ENCODE peak calls at places on chromosomes 5 and 9, in eight cellular contexts. One of them, this sample, is unnamed.

GRCh38 chr5:42564689-42565356 is 141.6 kb downstream of the GHR start:
- DNase-seq in right lobe of liver: no peak
- DNase-seq in GM23248: no peak
- DNase-seq in fibroblast of the aortic adventitia: no peak
- DNase-seq in fibroblast of lung: no peak
- DNase-seq in lower lobe of right lung: no peak
- DNase-seq in choroid plexus epithelial cell: no peak
- DNase-seq in Jurkat, Clone E6-1: no peak
- DNase-seq in this sample: no peak

GRCh38 chr5:134582941-134583340 is 49.7 kb downstream of the SAR1B start:
- DNase-seq in Jurkat, Clone E6-1: no peak
- DNase-seq in fibroblast of lung: no peak
- DNase-seq in fibroblast of the aortic adventitia: no peak
- DNase-seq in GM23248: no peak
- DNase-seq in lower lobe of right lung: no peak
- DNase-seq in right lobe of liver: no peak
- DNase-seq in choroid plexus epithelial cell: no peak
- DNase-seq in this sample: no peak

GRCh38 chr9:5569891-5570290 is 59.0 kb upstream of the RIC1 start:
- DNase-seq in GM23248: no peak
- DNase-seq in fibroblast of the aortic adventitia: no peak
- DNase-seq in fibroblast of lung: no peak
- DNase-seq in lower lobe of right lung: no peak
- DNase-seq in Jurkat, Clone E6-1: no peak
- DNase-seq in choroid plexus epithelial cell: no peak
- DNase-seq in right lobe of liver: no peak
- DNase-seq in this sample: no peak

GRCh38 chr5:14922456-14922855 is 50.9 kb upstream of the ANKH start:
- DNase-seq in Jurkat, Clone E6-1: no peak
- DNase-seq in choroid plexus epithelial cell: no peak
- DNase-seq in fibroblast of the aortic adventitia: no peak
- DNase-seq in right lobe of liver: no peak
- DNase-seq in lower lobe of right lung: no peak
- DNase-seq in fibroblast of lung: no peak
- DNase-seq in GM23248: no peak
- DNase-seq in this sample: no peak

GRCh38 chr9:82808478-82808877 is 254.5 kb downstream of the RASEF start:
- DNase-seq in GM23248: no peak
- DNase-seq in fibroblast of the aortic adventitia: no peak
- DNase-seq in Jurkat, Clone E6-1: no peak
- DNase-seq in right lobe of liver: no peak
- DNase-seq in lower lobe of right lung: no peak
- DNase-seq in fibroblast of lung: no peak
- DNase-seq in choroid plexus epithelial cell: no peak
- DNase-seq in this sample: no peak

GRCh38 chr9:70883056-70883455 is 238.4 kb downstream of the TRPM3 start:
- DNase-seq in Jurkat, Clone E6-1: no peak
- DNase-seq in fibroblast of the aortic adventitia: peak
- DNase-seq in right lobe of liver: no peak
- DNase-seq in fibroblast of lung: no peak
- DNase-seq in choroid plexus epithelial cell: peak
- DNase-seq in GM23248: no peak
- DNase-seq in lower lobe of right lung: no peak
- DNase-seq in this sample: no peak

GRCh38 chr5:143304836-143305475 is 98.5 kb downstream of the NR3C1 start:
- DNase-seq in right lobe of liver: no peak
- DNase-seq in Jurkat, Clone E6-1: no peak
- DNase-seq in fibroblast of lung: no peak
- DNase-seq in GM23248: no peak
- DNase-seq in choroid plexus epithelial cell: peak
- DNase-seq in fibroblast of the aortic adventitia: peak
- DNase-seq in lower lobe of right lung: no peak
- DNase-seq in this sample: no peak

GRCh38 chr5:75156585-75156984 is 80.1 kb downstream of the ANKRD31 start:
- DNase-seq in right lobe of liver: no peak
- DNase-seq in fibroblast of the aortic adventitia: peak
- DNase-seq in Jurkat, Clone E6-1: peak
- DNase-seq in GM23248: peak
- DNase-seq in fibroblast of lung: no peak
- DNase-seq in choroid plexus epithelial cell: peak
- DNase-seq in lower lobe of right lung: no peak
- DNase-seq in this sample: no peak

GRCh38 chr5:139402561-139403158 is 1.2 kb downstream of the SPATA24 start:
- DNase-seq in lower lobe of right lung: no peak
- DNase-seq in GM23248: peak
- DNase-seq in fibroblast of the aortic adventitia: no peak
- DNase-seq in fibroblast of lung: no peak
- DNase-seq in right lobe of liver: no peak
- DNase-seq in Jurkat, Clone E6-1: no peak
- DNase-seq in choroid plexus epithelial cell: no peak
- DNase-seq in this sample: no peak

GRCh38 chr9:126204197-126204596 is 122.4 kb upstream of the MVB12B start:
- DNase-seq in fibroblast of the aortic adventitia: no peak
- DNase-seq in fibroblast of lung: no peak
- DNase-seq in choroid plexus epithelial cell: no peak
- DNase-seq in GM23248: no peak
- DNase-seq in right lobe of liver: no peak
- DNase-seq in Jurkat, Clone E6-1: no peak
- DNase-seq in lower lobe of right lung: no peak
- DNase-seq in this sample: no peak

GRCh38 chr5:95859327-95860060 is 37.0 kb upstream of the GLRX start:
- DNase-seq in Jurkat, Clone E6-1: no peak
- DNase-seq in GM23248: peak
- DNase-seq in right lobe of liver: no peak
- DNase-seq in fibroblast of the aortic adventitia: no peak
- DNase-seq in choroid plexus epithelial cell: no peak
- DNase-seq in lower lobe of right lung: no peak
- DNase-seq in fibroblast of lung: no peak
- DNase-seq in this sample: no peak

GRCh38 chr5:43649256-43649655 is 46.3 kb downstream of the NNT start:
- DNase-seq in Jurkat, Clone E6-1: no peak
- DNase-seq in lower lobe of right lung: no peak
- DNase-seq in fibroblast of the aortic adventitia: peak
- DNase-seq in GM23248: peak
- DNase-seq in fibroblast of lung: peak
- DNase-seq in right lobe of liver: no peak
- DNase-seq in choroid plexus epithelial cell: peak
- DNase-seq in this sample: no peak

GRCh38 chr5:181217805-181218065 is 5.3 kb upstream of the TRIM41 start:
- DNase-seq in right lobe of liver: no peak
- DNase-seq in fibroblast of lung: no peak
- DNase-seq in fibroblast of the aortic adventitia: no peak
- DNase-seq in Jurkat, Clone E6-1: no peak
- DNase-seq in lower lobe of right lung: no peak
- DNase-seq in GM23248: no peak
- DNase-seq in choroid plexus epithelial cell: no peak
- DNase-seq in this sample: no peak

GRCh38 chr9:93677061-93677571 is 100.7 kb downstream of the PHF2 start:
- DNase-seq in choroid plexus epithelial cell: no peak
- DNase-seq in lower lobe of right lung: peak
- DNase-seq in GM23248: no peak
- DNase-seq in right lobe of liver: peak
- DNase-seq in fibroblast of lung: no peak
- DNase-seq in fibroblast of the aortic adventitia: no peak
- DNase-seq in Jurkat, Clone E6-1: no peak
- DNase-seq in this sample: no peak

GRCh38 chr5:131204964-131205363 is 34.2 kb downstream of the LYRM7 start:
- DNase-seq in fibroblast of lung: no peak
- DNase-seq in lower lobe of right lung: no peak
- DNase-seq in GM23248: no peak
- DNase-seq in choroid plexus epithelial cell: no peak
- DNase-seq in right lobe of liver: no peak
- DNase-seq in Jurkat, Clone E6-1: no peak
- DNase-seq in fibroblast of the aortic adventitia: no peak
- DNase-seq in this sample: no peak

DNA sequence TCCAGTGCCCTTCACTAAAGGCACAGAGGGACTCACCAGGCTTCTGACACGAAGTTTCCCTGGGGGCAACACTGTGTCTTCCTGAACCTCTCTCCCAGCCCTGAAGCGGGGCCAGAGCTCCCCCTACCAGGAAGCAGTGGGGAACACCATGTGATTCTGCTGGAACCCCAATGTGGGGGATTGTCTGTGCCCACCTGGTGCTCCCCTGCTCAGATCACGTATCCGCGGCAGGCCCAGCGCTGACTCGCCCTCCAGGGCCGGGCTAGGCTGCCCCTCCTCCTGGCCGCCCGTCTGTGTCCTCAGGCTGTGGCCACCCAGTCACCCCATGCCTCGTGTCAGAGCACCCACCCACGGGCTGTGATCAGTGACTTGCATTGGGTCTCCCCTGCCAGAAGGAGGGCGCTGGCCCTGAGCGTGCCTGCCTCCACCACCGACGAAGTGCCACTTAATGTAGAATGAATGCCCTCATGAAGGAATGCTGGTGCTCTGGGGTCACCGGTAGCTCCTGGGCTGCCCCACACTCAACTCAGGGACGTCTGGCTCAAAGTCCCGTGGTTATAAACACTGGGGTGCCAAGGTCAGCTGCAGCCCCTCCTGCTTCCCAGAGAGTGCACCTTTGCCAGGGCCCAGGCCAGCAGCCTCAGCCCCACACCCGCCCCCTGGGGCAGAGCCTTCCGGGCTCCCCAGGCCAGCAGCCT is 22.1 kb downstream of the SARDH start:
- DNase-seq in Jurkat, Clone E6-1: no peak
- DNase-seq in lower lobe of right lung: no peak
- DNase-seq in right lobe of liver: no peak
- DNase-seq in fibroblast of lung: peak
- DNase-seq in fibroblast of the aortic adventitia: no peak
- DNase-seq in choroid plexus epithelial cell: peak
- DNase-seq in GM23248: no peak
- DNase-seq in this sample: no peak
- H3K4me3 ChIP-seq in Jurkat, Clone E6-1: no peak
- H3K4me3 ChIP-seq in lower lobe of right lung: no peak
- H3K4me3 ChIP-seq in right lobe of liver: no peak
- H3K4me3 ChIP-seq in fibroblast of lung: no peak
- H3K4me3 ChIP-seq in fibroblast of the aortic adventitia: no peak
- H3K4me3 ChIP-seq in choroid plexus epithelial cell: no peak
- H3K4me3 ChIP-seq in GM23248: no peak
- H3K4me3 ChIP-seq in this sample: no peak

GRCh38 chr9:131545003-131545785 is at the start of gene PRRT1B:
- DNase-seq in Jurkat, Clone E6-1: no peak
- DNase-seq in fibroblast of the aortic adventitia: no peak
- DNase-seq in right lobe of liver: peak
- DNase-seq in GM23248: peak
- DNase-seq in choroid plexus epithelial cell: peak
- DNase-seq in fibroblast of lung: no peak
- DNase-seq in lower lobe of right lung: peak
- DNase-seq in this sample: no peak
- H3K4me3 ChIP-seq in Jurkat, Clone E6-1: no peak
- H3K4me3 ChIP-seq in fibroblast of the aortic adventitia: no peak
- H3K4me3 ChIP-seq in right lobe of liver: peak
- H3K4me3 ChIP-seq in GM23248: no peak
- H3K4me3 ChIP-seq in choroid plexus epithelial cell: no peak
- H3K4me3 ChIP-seq in fibroblast of lung: no peak
- H3K4me3 ChIP-seq in lower lobe of right lung: peak
- H3K4me3 ChIP-seq in this sample: no peak

DNA sequence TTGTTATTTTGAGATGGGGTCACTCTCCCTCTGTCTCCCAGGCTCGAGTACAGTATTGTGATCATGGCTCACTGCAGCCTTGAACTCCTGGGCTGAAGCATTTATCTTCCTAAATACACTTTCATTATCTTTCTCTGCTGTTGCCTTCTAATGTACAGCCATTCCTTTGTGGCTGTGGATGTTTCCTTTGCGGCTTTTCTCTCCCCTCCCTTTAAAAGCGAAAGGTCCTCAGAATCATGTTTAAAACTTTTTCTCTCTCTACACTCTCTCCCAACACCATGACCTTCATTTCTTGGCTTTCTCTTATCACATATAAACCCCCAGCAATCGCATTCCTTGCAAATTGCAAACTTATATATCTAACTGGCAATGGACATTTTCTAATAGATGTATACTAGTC is 1.6 kb downstream of the IFNA2 start:
- DNase-seq in fibroblast of the aortic adventitia: no peak
- DNase-seq in right lobe of liver: no peak
- DNase-seq in GM23248: no peak
- DNase-seq in lower lobe of right lung: no peak
- DNase-seq in fibroblast of lung: no peak
- DNase-seq in Jurkat, Clone E6-1: no peak
- DNase-seq in choroid plexus epithelial cell: no peak
- DNase-seq in this sample: no peak
- H3K4me3 ChIP-seq in fibroblast of the aortic adventitia: no peak
- H3K4me3 ChIP-seq in right lobe of liver: no peak
- H3K4me3 ChIP-seq in GM23248: no peak
- H3K4me3 ChIP-seq in lower lobe of right lung: no peak
- H3K4me3 ChIP-seq in fibroblast of lung: no peak
- H3K4me3 ChIP-seq in Jurkat, Clone E6-1: no peak
- H3K4me3 ChIP-seq in choroid plexus epithelial cell: no peak
- H3K4me3 ChIP-seq in this sample: no peak

GRCh38 chr9:101275671-101276250 is 109.0 kb downstream of the BAAT start:
- DNase-seq in right lobe of liver: no peak
- DNase-seq in fibroblast of the aortic adventitia: no peak
- DNase-seq in lower lobe of right lung: no peak
- DNase-seq in fibroblast of lung: no peak
- DNase-seq in choroid plexus epithelial cell: no peak
- DNase-seq in Jurkat, Clone E6-1: no peak
- DNase-seq in GM23248: no peak
- DNase-seq in this sample: no peak

GRCh38 chr9:101271102-101271501 is 113.7 kb downstream of the BAAT start:
- DNase-seq in right lobe of liver: no peak
- DNase-seq in lower lobe of right lung: no peak
- DNase-seq in Jurkat, Clone E6-1: no peak
- DNase-seq in choroid plexus epithelial cell: no peak
- DNase-seq in GM23248: no peak
- DNase-seq in fibroblast of the aortic adventitia: no peak
- DNase-seq in fibroblast of lung: no peak
- DNase-seq in this sample: no peak

GRCh38 chr9:101270325-101270701 is 114.5 kb downstream of the BAAT start:
- DNase-seq in lower lobe of right lung: no peak
- DNase-seq in fibroblast of the aortic adventitia: no peak
- DNase-seq in GM23248: peak
- DNase-seq in right lobe of liver: no peak
- DNase-seq in choroid plexus epithelial cell: no peak
- DNase-seq in Jurkat, Clone E6-1: no peak
- DNase-seq in fibroblast of lung: no peak
- DNase-seq in this sample: no peak

GRCh38 chr9:101269596-101270324 is 115.0 kb downstream of the BAAT start:
- DNase-seq in lower lobe of right lung: no peak
- DNase-seq in right lobe of liver: no peak
- DNase-seq in GM23248: no peak
- DNase-seq in fibroblast of the aortic adventitia: no peak
- DNase-seq in Jurkat, Clone E6-1: no peak
- DNase-seq in choroid plexus epithelial cell: no peak
- DNase-seq in fibroblast of lung: no peak
- DNase-seq in this sample: no peak

DNA sequence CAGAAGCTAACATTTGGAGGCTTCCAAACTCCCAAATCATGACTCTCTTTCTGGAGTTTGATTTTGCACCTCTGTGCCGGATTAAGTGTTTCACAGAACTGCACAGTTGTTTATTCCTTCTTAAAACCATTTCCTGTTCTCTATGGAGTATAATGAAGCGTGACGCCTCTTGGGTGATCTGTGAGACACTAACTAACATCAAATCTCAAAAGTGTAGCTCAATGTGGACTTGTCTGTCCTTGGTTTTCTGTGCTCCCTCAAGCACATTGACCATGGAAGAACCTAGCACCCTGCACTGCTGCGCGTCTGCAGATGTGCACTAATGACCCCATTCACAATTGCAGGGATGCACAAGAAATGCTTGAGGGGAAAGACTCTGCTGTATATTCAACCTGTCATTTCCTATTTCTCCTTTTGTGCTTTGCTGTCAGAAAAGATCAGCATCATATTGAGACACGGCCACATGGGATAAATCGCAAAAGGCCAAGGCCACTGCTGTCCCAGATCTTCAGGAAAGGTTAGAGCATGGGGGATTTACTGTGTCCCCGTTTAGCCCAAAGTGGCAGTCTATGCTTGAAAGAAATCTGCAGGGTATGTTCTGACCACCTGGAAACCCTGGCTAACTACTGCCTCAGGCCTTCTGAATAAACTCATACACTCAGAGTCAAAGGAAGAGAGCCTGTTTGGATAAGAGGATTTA is 109.7 kb downstream of the BAAT start:
- DNase-seq in right lobe of liver: no peak
- DNase-seq in fibroblast of lung: no peak
- DNase-seq in fibroblast of the aortic adventitia: no peak
- DNase-seq in lower lobe of right lung: no peak
- DNase-seq in Jurkat, Clone E6-1: peak
- DNase-seq in choroid plexus epithelial cell: no peak
- DNase-seq in GM23248: no peak
- DNase-seq in this sample: no peak
- H3K4me3 ChIP-seq in right lobe of liver: no peak
- H3K4me3 ChIP-seq in fibroblast of lung: no peak
- H3K4me3 ChIP-seq in fibroblast of the aortic adventitia: no peak
- H3K4me3 ChIP-seq in lower lobe of right lung: no peak
- H3K4me3 ChIP-seq in Jurkat, Clone E6-1: no peak
- H3K4me3 ChIP-seq in choroid plexus epithelial cell: no peak
- H3K4me3 ChIP-seq in GM23248: no peak
- H3K4me3 ChIP-seq in this sample: no peak